ENCODE peak calls at places on chromosomes 12 and 14, in eight cellular contexts. R is transverse colon, K is cardiac fibroblast, J is thoracic aorta, C is bronchial epithelial cell, B is upper lobe of left lung, F is heart right ventricle, U is brain microvascular endothelial cell. O is an unnamed sample.

GRCh38 chr12:104137175-104137901 is 672 bp downstream of the NFYB start:
- DNase-seq in R (peak), U (no peak), B (peak), J (no peak), K (peak), C (peak), F (peak), O (peak)

GRCh38 chr12:2664721-2665577 is 129.8 kb upstream of the FKBP4 start:
- DNase-seq in F (no peak), J (no peak), R (no peak), U (no peak), B (no peak), C (no peak), K (no peak), O (no peak)

GRCh38 chr12:54658306-54659264 is 10.4 kb upstream of the DCD start:
- DNase-seq in C (peak), J (no peak), F (no peak), R (peak), K (peak), U (peak), B (no peak), O (no peak)

GRCh38 chr14:62670526-62670925 is 374.7 kb downstream of the KCNH5 start:
- DNase-seq in B (no peak), F (no peak), C (peak), K (peak), U (no peak), R (no peak), J (no peak), O (no peak)

GRCh38 chr14:57317248-57317833 is 48.6 kb downstream of the AP5M1 start:
- DNase-seq in C (peak), U (peak), B (peak), F (peak), K (peak), R (peak), J (peak), O (no peak)

GRCh38 chr12:7017870-7018349 is 366 bp downstream of the LPCAT3 start:
- DNase-seq in J (no peak), B (peak), C (no peak), F (no peak), U (peak), K (no peak), R (peak), O (no peak)

GRCh38 chr14:69573841-69574265 is 818 bp downstream of the CCDC177 start:
- DNase-seq in C (no peak), R (no peak), F (no peak), U (no peak), K (no peak), B (no peak), J (no peak), O (no peak)

GRCh38 chr12:119842380-119842779 is 34.7 kb downstream of the CIT start:
- DNase-seq in F (no peak), J (no peak), B (no peak), R (no peak), K (no peak), U (no peak), C (no peak), O (no peak)

GRCh38 chr12:25254271-25254880 is 3.6 kb upstream of the KRAS start:
- DNase-seq in C (no peak), U (peak), R (no peak), B (no peak), K (no peak), F (no peak), J (no peak), O (no peak)

GRCh38 chr12:1179128-1179527 is 188.1 kb downstream of the ERC1 start:
- DNase-seq in K (no peak), U (no peak), R (no peak), C (no peak), F (no peak), J (no peak), B (no peak), O (no peak)

GRCh38 chr12:6551063-6551461 is 4.8 kb downstream of the IFFO1 start:
- DNase-seq in F (peak), U (no peak), K (peak), C (no peak), R (peak), B (peak), J (no peak), O (no peak)

GRCh38 chr14:71716371-71716770 is 215.9 kb upstream of the RGS6 start:
- DNase-seq in R (no peak), K (peak), F (no peak), C (no peak), U (peak), J (no peak), B (no peak), O (no peak)

DNA sequence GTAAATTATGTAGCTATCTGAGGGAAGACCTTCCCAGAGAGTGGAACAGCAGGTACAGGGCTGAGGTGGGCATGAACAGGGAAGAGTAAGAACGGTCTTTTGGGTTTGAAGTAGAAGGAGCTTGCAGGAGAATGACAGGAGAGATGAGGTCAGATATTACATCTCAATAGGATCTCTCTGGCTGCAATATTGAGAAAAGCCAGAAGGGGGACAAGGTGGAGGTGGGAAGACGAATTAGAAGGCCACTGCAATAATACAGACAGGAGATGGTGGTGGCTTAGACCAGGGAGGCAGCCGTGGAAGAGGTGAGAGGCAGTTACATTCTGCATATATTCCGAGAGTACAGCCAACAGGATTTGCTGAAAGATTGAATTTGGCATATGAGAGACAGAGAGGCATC is 310.2 kb downstream of the APAF1 start:
- DNase-seq in C (peak), R (no peak), U (peak), B (no peak), J (no peak), K (peak), F (no peak), O (no peak)
- TF ChIP-seq CTCF in C (peak), R (no peak), U (peak), B (peak), J (no peak), K (peak), F (no peak), O (no peak)

GRCh38 chr12:110012137-110012536 is 12.9 kb downstream of the ANKRD13A start:
- DNase-seq in C (no peak), K (peak), U (no peak), B (peak), F (no peak), J (no peak), R (peak), O (peak)

GRCh38 chr12:110010853-110011835 is 11.9 kb downstream of the ANKRD13A start:
- DNase-seq in B (no peak), C (no peak), U (no peak), J (no peak), K (no peak), R (peak), F (no peak), O (no peak)

GRCh38 chr12:110020956-110021355 is 21.7 kb downstream of the ANKRD13A start:
- DNase-seq in B (no peak), R (no peak), C (no peak), U (no peak), K (no peak), F (no peak), J (no peak), O (no peak)

GRCh38 chr12:110012659-110013058 is 13.4 kb downstream of the ANKRD13A start:
- DNase-seq in R (no peak), K (no peak), U (no peak), C (no peak), B (no peak), F (no peak), J (no peak), O (no peak)

GRCh38 chr12:110015132-110015531 is 15.9 kb downstream of the ANKRD13A start:
- DNase-seq in C (no peak), F (no peak), K (no peak), R (no peak), B (no peak), U (no peak), J (no peak), O (no peak)
- TF ChIP-seq CTCF in C (no peak), F (no peak), K (no peak), R (no peak), B (no peak), U (no peak), J (no peak), O (no peak)

DNA sequence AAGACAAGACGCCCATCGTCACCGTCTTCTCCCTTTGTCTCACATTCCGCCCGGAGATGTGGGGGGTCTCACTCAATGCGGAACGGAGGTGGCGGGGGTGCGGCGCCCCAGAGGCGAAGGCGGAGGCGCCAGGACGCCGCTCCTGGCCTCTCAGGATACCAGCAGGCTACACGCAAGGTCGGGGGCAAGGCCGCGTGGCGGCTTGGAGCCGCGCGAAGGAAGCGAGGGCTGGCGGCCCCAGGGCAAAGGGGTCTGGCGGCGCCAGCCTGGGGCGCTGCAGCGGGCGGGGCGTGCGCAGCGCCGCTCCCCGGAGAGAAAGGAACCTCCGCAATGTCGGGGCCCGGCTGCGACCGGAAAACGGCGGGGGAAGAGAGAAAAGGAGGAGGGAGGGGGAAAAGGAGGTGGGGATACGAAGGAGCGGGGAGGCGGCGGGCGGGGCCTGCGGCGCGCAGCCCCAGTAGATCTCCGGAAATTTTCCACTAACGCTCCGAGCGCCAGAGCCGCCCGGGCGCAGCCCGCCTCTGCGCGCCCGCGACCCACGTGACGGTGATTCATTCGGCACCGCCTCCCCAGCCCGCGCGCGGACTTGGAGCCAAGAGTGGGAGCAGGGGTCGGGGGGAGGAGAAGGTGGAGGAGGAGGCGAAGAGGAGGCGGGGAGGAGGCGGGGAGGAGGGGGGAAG is 10.5 kb upstream of the SLC38A2 start:
- DNase-seq in B (peak), R (peak), U (peak), C (peak), J (peak), K (peak), F (peak), O (peak)
- TF ChIP-seq CTCF in B (peak), R (peak), U (peak), C (no peak), J (no peak), K (no peak), F (no peak), O (no peak)

GRCh38 chr12:3962661-3963483 is 89.7 kb upstream of the PARP11 start:
- DNase-seq in B (no peak), U (no peak), K (no peak), J (no peak), C (peak), R (no peak), F (no peak), O (no peak)
- TF ChIP-seq CTCF in B (peak), U (no peak), K (no peak), J (no peak), C (peak), R (no peak), F (no peak), O (no peak)

DNA sequence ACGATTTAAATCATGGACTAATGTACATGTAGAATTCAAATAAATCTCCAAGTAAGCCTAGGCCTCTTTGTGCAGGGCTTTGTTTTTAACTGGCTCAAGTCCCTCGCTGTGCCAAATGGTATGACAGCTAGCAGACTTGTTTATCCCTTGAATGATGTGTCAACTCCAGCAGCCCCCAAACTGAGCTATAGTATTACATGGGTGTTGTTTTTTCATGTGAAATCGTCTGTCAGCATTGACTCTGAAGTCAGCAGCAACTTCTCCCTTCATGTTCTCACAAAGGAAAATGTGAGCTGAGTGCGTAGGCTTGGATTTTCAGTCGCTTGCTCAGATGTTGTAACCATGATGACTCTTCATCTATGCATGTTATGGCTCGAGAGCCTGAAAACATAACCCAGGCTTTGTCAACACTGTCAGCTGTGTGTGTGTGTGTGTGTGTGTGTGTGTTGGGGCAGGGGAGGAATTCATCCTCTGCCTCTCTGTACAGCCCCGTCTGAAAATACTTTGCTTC is 73.3 kb downstream of the PTHLH start:
- DNase-seq in R (no peak), K (peak), F (no peak), C (peak), B (no peak), J (no peak), U (peak), O (no peak)
- TF ChIP-seq CTCF in R (no peak), K (peak), F (no peak), C (no peak), B (no peak), J (no peak), U (no peak), O (no peak)

DNA sequence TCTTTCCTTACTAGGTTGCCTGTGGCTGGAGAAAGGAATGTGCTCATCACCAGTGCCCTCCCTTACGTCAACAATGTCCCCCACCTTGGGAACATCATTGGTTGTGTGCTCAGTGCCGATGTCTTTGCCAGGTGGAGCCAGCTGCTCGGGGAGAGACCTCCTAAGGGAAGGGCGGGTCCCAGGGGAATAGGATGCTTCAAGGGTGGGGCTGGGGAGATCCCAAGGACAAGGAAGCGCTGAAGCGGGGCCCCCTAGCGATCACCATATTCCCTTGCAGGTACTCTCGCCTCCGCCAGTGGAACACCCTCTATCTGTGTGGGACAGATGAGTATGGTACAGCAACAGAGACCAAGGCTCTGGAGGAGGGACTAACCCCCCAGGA is 10.3 kb downstream of the MARS1 start:
- DNase-seq in J (no peak), B (no peak), U (no peak), R (no peak), C (no peak), K (no peak), F (no peak), O (no peak)
- TF ChIP-seq CTCF in J (no peak), B (no peak), U (peak), R (no peak), C (no peak), K (peak), F (no peak), O (no peak)

DNA sequence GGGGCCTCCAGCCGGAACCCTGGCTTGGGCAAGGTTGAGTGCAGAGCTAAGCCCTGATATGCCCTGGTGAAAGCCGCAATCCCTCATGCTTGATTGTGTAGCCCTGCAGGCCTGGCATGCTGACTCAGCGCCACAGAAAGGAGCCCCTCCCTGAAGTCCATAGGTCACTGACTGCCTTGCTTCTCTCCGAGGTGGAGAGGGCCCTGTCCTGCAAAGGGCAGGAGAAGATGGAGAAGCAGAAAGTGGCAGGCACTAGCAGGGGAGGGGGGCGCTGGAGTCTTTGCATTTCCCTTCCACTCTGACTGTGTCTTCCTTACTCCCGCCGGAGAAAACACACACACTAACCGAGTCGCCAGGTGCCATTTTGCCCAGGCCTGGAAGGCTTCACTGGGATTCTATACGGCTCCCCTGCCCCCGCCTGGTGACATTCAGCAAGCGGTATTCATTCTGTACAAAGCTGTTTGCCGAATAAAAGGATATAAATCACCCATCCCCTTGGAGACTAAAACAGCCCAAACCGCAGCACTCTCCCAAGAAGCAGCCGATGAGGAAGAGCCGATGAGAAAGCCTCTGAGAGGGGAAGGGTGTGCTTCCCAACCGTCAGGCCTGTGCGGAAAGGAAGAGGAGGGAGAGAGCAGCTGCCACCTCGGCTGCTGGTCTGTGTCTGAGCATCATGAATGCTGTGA is 69.8 kb downstream of the SLC6A12 start:
- DNase-seq in K (no peak), F (no peak), C (no peak), J (no peak), U (no peak), R (peak), B (no peak), O (no peak)
- TF ChIP-seq CTCF in K (no peak), F (no peak), C (no peak), J (no peak), U (no peak), R (no peak), B (no peak), O (no peak)

GRCh38 chr12:123064356-123064755 is 83.9 kb downstream of the ARL6IP4 start:
- DNase-seq in K (no peak), R (peak), B (no peak), C (no peak), J (no peak), U (no peak), F (peak), O (no peak)

GRCh38 chr12:123062682-123063426 is 82.4 kb downstream of the ARL6IP4 start:
- DNase-seq in R (no peak), B (peak), F (peak), U (peak), C (peak), K (peak), J (peak), O (no peak)

GRCh38 chr12:123061806-123062205 is 81.3 kb downstream of the ARL6IP4 start:
- DNase-seq in J (no peak), F (no peak), K (no peak), B (no peak), C (no peak), R (no peak), U (no peak), O (no peak)

GRCh38 chr12:123064885-123065619 is 84.6 kb downstream of the ARL6IP4 start:
- DNase-seq in F (no peak), B (no peak), U (no peak), R (no peak), K (no peak), C (no peak), J (no peak), O (no peak)

GRCh38 chr12:123063535-123063934 is 83.1 kb downstream of the ARL6IP4 start:
- DNase-seq in B (no peak), C (no peak), R (no peak), J (no peak), U (no peak), K (peak), F (no peak), O (no peak)
- TF ChIP-seq CTCF in B (no peak), C (peak), R (no peak), J (no peak), U (peak), K (peak), F (peak), O (no peak)

O was measured in activated B cell treated with CpG ODN at 0.5 μM for 24 hours.